ENCODE peak calls at places on chromosomes 7 and 10, in six cellular contexts. B, N, Q, W, X and C are unnamed samples.
A peak's percentile ranks its signal among the peaks of the same experiment; 100 is the strongest.

GRCh38 chr10:77070317-77070716 is 567.3 kb downstream of the KCNMA1 start:
- DNase-seq in B (no peak), N (no peak), Q (no peak), W (no peak), X (no peak), C (no peak)

GRCh38 chr10:86085136-86085535 is 281.5 kb downstream of the GRID1 start:
- DNase-seq in B (no peak), N (peak; percentile 67), Q (no peak), W (no peak), X (no peak), C (no peak)

GRCh38 chr7:85262891-85263290 is 76.0 kb upstream of the SEMA3D start:
- DNase-seq in B (no peak), N (no peak), Q (no peak), W (no peak), X (no peak), C (no peak)

GRCh38 chr10:63646491-63646890 is 125.3 kb downstream of the REEP3 start:
- DNase-seq in B (no peak), N (no peak), Q (no peak), W (no peak), X (no peak), C (no peak)

GRCh38 chr10:101134299-101135127 is 3.4 kb downstream of the TLX1 start:
- DNase-seq in B (no peak), N (no peak), Q (no peak), W (no peak), X (no peak), C (no peak)

GRCh38 chr7:23117841-23118240 is 12.3 kb downstream of the KLHL7 start:
- DNase-seq in B (peak; percentile 22), N (no peak), Q (no peak), W (peak; percentile 24), X (no peak), C (no peak)

GRCh38 chr10:129486805-129487204 is 19.8 kb downstream of the MGMT start:
- DNase-seq in B (no peak), N (no peak), Q (no peak), W (no peak), X (no peak), C (no peak)

GRCh38 chr10:33660329-33660728 is 325.9 kb upstream of the NRP1 start:
- DNase-seq in B (no peak), N (no peak), Q (no peak), W (no peak), X (no peak), C (no peak)

GRCh38 chr10:10891437-10891836 is 126.2 kb upstream of the CELF2 start:
- DNase-seq in B (no peak), N (no peak), Q (no peak), W (peak; percentile 87), X (peak; percentile 74), C (peak; percentile 17)

GRCh38 chr7:18357691-18358090 is 137.9 kb upstream of the HDAC9 start:
- DNase-seq in B (no peak), N (no peak), Q (no peak), W (no peak), X (no peak), C (peak; percentile 15)

GRCh38 chr10:15526754-15527153 is 155.7 kb upstream of the FAM171A1 start:
- DNase-seq in B (no peak), N (no peak), Q (no peak), W (no peak), X (no peak), C (no peak)
- TF ChIP-seq CTCF in B (no peak), N (no peak), Q (no peak), W (no peak), X (no peak), C (no peak)

DNA sequence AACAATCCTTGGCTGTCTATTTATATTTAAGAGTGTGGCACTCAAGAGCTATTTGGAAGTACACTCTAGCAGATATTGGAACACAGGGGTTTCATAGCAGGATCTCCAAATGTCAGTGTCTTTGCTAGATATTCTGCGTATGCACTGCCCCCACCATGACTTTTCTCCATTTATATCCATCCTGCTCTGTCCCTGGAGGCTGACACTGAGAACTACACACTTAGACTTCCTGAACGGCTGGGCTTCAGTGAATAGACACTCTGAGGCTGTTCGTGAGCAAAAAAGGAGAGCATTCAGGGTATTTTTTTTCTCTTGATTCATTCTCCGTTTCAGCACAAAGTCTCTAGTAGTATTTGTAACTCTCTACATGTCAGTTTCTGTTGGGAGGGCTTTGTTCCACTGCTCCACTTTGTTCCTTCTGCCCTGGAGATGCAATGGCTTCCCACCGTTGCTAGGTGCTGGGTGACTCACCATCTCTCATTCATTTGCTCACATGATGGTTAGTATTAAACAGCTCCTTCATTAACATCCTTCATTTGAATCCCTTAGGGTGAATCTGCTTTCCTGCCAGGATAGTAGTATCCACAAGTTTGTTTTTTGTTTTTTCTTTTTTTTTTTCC is 155.9 kb upstream of the SLC13A1 start:
- DNase-seq in B (no peak), N (no peak), Q (no peak), W (no peak), X (no peak), C (no peak)
- TF ChIP-seq CTCF in B (no peak), N (no peak), Q (peak; percentile 26), W (no peak), X (no peak), C (no peak)

GRCh38 chr7:51426163-51426562 is 109.6 kb upstream of the COBL start:
- DNase-seq in B (no peak), N (no peak), Q (no peak), W (no peak), X (no peak), C (no peak)

GRCh38 chr7:51430480-51431086 is 114.0 kb upstream of the COBL start:
- DNase-seq in B (peak; percentile 41), N (no peak), Q (no peak), W (no peak), X (peak; percentile 26), C (peak; percentile 14)

DNA sequence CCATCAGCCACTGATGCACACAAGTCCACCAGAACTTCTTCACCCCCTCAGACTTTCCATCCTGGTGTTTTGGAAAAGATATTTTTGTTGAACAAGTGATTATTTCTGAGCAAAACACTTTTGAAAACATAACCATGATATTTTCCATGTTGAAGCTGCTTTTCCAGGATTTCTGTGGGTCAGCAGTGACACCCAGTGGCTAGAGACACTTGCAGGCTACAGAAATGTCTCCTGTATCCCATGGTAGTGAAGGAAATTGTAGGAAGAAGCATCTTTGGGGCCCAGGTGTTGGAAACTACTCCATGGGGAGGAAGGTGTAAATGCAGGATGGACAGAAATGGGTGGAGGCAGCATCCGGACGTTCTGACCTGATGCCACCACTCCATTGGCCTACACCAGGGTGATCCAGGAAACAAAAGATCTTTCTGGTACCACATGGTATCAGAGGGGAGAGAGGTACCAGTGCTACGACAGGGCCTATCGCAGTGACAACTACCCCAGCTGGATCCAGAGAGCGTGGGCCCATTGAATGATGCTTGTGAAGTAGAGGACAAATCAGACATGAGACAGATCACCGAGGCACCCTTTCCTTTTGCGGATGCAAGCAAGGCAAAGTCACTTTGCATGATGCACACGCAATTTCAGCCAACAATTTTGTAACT is 111.7 kb upstream of the COBL start:
- DNase-seq in B (no peak), N (no peak), Q (no peak), W (no peak), X (no peak), C (peak; percentile 7)
- TF ChIP-seq CTCF in B (no peak), N (no peak), Q (no peak), W (no peak), X (no peak), C (peak; percentile 63)

DNA sequence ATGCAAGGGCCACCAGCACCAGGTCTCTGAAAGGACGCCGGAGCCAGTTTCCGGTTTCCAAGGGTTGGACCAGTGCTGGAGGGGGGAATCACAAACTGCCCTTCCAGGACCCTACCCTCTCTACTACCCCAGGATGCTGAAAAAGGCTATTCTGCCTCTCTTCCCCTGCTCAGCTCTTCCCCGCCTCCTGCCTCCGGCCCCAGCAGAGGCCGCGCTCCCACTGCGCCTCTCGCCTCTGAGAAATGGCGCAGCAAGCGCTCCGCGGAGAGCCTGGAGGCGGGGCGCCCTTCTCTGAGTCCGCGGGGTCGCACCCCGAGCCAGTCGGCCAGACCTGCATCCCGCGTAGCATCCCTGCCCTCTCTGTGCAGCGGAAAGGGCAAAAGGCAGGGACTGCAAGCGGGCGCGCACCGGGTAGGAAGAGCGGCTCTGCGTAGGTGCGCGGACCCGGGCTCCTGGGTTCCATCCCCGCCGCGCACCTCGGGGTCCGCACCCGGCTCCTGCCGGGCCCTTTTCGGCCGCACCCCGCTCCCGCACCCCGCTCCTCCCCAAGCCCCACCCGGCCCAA is 476 bp upstream of the RET start:
- DNase-seq in B (no peak), N (no peak), Q (no peak), W (no peak), X (no peak), C (no peak)
- TF ChIP-seq CTCF in B (no peak), N (no peak), Q (no peak), W (no peak), X (no peak), C (no peak)

DNA sequence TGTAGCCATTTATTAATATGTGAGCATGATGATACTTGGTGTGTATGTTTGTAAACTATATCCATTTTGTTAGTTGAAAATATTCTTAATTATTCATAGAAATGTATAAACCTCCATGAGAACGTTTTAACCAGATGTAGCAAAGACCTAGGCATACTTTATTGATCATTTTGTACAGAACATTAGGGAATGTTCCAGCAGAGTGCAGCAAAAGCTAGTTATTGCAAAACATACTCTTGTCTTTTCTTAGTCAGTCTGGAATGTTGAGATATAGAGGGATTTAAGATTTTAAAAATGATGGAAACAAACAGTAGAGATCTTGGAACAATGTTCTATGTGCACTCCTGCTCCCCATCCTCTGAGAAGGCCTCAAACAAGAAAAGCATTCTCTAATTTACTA is 292.0 kb downstream of the BBS9 start:
- DNase-seq in B (no peak), N (no peak), Q (no peak), W (peak; percentile 13), X (peak; percentile 48), C (no peak)
- TF ChIP-seq CTCF in B (no peak), N (no peak), Q (no peak), W (peak; percentile 6), X (peak; percentile 55), C (peak; percentile 36)

GRCh38 chr7:45980181-45980905 is 59.3 kb upstream of the IGFBP3 start:
- DNase-seq in B (no peak), N (peak; percentile 50), Q (no peak), W (peak; percentile 39), X (peak; percentile 89), C (peak; percentile 57)
- TF ChIP-seq CTCF in B (no peak), N (no peak), Q (no peak), W (peak; percentile 18), X (peak; percentile 61), C (peak; percentile 45)

DNA sequence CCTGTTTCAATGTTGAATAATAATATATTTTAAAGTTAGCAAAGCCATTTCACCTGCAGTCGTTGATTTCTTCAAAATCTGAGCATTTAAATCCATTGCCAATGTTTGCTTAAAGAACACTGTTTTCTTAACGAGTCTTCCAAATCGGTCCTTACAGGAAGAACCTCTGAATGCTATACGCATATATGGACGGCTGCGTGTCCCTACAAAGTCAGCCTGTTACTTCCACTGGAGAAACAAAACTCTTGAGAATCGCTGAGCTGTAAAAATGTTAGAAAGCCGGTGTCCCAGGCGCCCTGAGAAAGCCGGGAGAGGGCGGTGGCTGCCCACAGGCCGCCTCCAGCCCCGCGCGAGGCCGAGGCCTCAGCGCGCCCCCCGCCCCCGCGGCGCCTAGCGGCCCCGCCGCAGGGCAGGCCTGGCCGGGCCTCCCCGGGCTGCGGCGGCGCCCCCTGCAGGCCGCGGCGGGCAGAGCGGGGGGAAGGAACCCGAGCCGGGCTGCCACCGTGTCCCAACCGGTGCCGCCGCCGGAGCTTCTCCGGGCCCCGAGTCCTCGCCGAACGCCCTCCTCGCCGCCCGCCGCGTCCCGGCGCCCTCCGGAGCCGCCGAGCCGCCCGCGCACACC is at the start of gene FHIP2A:
- DNase-seq in B (peak; percentile 74), N (peak; percentile 78), Q (peak; percentile 82), W (peak; percentile 76), X (peak; percentile 76), C (peak; percentile 43)
- TF ChIP-seq CTCF in B (peak; percentile 64), N (peak; percentile 38), Q (peak; percentile 73), W (peak; percentile 8), X (peak; percentile 26), C (peak; percentile 76)